ENCODE peak calls at places on chromosomes 4 and X, in four cellular contexts. K is H9, H is H1, T is neuronal stem cell. S is an unnamed sample.

GRCh38 chrX:15055146-15055930 is 182.1 kb downstream of the MOSPD2 start:
- DNase-seq in H (no peak), K (no peak), T (no peak), S (no peak)

GRCh38 chr4:184062769-184063168 is 154.9 kb downstream of the ENPP6 start:
- DNase-seq in H (no peak), T (no peak), K (no peak), S (no peak)

GRCh38 chr4:55411621-55412020 is 15.9 kb downstream of the TMEM165 start:
- DNase-seq in H (no peak), K (no peak), T (no peak), S (no peak)

GRCh38 chrX:154775611-154776349 is 13.1 kb downstream of the DKC1 start:
- DNase-seq in K (no peak), T (no peak), H (no peak), S (no peak)

GRCh38 chr4:184355857-184356256 is 118.5 kb downstream of the IRF2 start:
- DNase-seq in K (peak), T (no peak), H (peak), S (no peak)

GRCh38 chrX:40145670-40146470 is 48.1 kb upstream of the BCOR start:
- DNase-seq in T (no peak), H (no peak), K (no peak), S (peak)

GRCh38 chr4:1762264-1763010 is 30.7 kb upstream of the FGFR3 start:
- DNase-seq in H (no peak), T (no peak), K (no peak), S (no peak)

GRCh38 chr4:159075531-159075932 is 27.3 kb upstream of the RAPGEF2 start:
- DNase-seq in K (no peak), T (no peak), H (no peak), S (no peak)

GRCh38 chrX:12975999-12976558 is 1.2 kb downstream of the TMSB4X start:
- DNase-seq in H (no peak), T (peak), K (no peak), S (peak)

GRCh38 chr4:6221851-6222760 is 21.8 kb upstream of the JAKMIP1 start:
- DNase-seq in K (peak), H (peak), T (peak), S (no peak)

GRCh38 chr4:32106767-32107166 is 1386.6 kb downstream of the PCDH7 start:
- DNase-seq in K (no peak), H (no peak), T (no peak), S (no peak)

GRCh38 chr4:38704755-38705154 is 40.8 kb downstream of the KLF3 start:
- DNase-seq in K (no peak), H (no peak), T (no peak), S (no peak)

GRCh38 chr4:5051692-5052423 is 578 bp downstream of the STK32B start:
- DNase-seq in T (peak), H (peak), K (peak), S (peak)

GRCh38 chr4:165347647-165348569 is 20.4 kb downstream of the MSMO1 start:
- DNase-seq in H (no peak), K (no peak), T (no peak), S (no peak)

GRCh38 chr4:162408309-162408708 is 244.5 kb upstream of the FSTL5 start:
- DNase-seq in K (no peak), T (no peak), H (no peak), S (no peak)

DNA sequence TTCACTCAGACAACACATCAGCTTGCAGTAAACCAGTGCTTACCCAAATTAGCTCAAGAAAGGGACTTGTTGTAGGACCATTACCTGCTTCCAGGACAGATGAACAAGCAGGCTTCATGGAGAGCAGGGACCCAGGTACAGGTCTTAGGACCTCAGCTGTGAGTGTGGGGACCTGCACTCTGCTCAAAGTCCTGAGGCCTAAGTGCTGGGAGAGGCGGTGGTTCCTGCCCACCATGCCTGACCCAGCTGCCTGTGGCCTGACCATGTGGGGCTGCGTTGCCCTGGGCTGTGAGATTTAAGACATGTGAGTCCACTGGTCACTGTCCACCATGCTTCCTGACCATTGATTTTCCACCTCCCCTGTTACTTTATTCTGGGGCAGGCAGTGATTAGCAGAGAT is 140.2 kb downstream of the DCLK2 start:
- DNase-seq in T (no peak), H (no peak), K (no peak), S (no peak)
- H2BK15ac ChIP-seq in T (no peak), H (no peak), K (no peak), S (no peak)

DNA sequence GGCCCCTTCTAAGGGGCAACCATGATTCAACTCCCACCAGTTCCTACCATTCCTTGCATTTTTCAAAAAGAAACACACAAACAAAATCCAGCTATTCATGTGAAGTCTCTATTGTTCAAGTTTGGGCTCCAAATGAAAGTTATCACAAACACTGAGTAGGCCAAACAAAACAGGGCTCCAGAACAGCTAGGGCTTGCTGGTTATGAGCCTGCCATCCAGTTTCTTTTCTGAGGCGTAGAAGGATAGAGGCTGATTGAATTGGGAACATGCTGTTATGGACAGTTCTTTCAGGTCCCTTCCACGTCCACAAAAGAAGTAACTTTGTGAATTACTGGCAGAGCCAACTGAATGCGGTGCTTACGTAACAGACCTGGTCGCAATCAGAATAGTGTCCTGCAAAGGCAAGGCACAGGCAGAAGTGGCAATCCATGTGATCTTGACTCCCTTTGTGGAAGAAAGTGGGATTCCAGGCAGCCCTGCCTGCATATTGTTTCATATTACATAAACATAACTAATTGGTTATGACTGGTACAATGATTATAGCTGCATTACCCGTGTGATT is 244.5 kb downstream of the SCFD2 start:
- DNase-seq in T (no peak), H (no peak), K (no peak), S (no peak)
- H2BK12ac ChIP-seq in T (no peak), H (no peak), K (peak), S (peak)

GRCh38 chr4:48108309-48109073 is 25.6 kb downstream of the TXK start:
- DNase-seq in H (no peak), T (no peak), K (no peak), S (peak)
- H3K4ac ChIP-seq in H (no peak), T (no peak), K (no peak), S (no peak)

GRCh38 chrX:77910108-77910840 is at the start of gene ATP7A:
- DNase-seq in H (peak), K (peak), T (peak), S (peak)
- H2BK15ac ChIP-seq in H (no peak), K (no peak), T (no peak), S (no peak)

DNA sequence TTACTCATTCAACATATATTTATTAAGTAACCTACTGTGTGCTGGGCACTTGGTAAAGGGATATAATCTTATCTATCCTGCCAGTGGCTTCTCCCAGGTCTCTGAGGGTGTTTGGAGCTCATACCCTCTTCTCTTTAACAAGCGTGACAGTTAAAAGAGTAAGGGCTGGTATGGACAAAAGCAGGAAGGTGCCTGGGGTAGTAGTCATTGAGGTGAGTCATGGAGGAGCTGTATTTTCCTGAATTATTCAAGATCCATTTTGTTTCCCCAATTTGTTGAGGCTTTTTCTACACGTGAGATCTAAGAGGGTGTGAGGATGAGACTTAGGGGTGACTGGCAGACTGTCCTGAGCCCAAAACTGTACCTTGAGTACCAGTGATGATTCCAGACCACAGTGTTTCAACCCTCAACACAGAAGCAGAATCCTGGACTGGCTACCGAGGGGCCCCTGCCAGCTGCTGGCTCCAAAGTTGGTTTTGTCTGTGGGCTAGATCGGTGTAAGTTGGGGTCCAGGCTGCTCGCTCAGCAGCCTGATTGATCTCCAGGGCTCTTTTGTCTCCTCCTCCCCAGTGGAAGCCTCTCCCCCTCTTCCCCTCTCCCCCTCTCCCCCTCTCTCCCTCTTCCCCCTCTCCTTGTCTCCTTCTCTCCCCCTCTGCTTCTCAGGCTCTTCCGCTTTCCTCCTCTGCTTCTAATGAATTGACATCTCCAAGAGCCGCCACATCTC is at the start of gene DRP2:
- DNase-seq in T (no peak), H (peak), K (no peak), S (peak)
- H2BK12ac ChIP-seq in T (no peak), H (no peak), K (no peak), S (no peak)

GRCh38 chr4:3313556-3314228 is 20.9 kb downstream of the RGS12 start:
- DNase-seq in T (no peak), K (peak), H (no peak), S (no peak)

GRCh38 chr4:3314706-3315260 is 22.0 kb downstream of the RGS12 start:
- DNase-seq in K (peak), T (no peak), H (no peak), S (no peak)

GRCh38 chr4:3316146-3316545 is 23.3 kb downstream of the RGS12 start:
- DNase-seq in K (peak), T (no peak), H (no peak), S (no peak)

GRCh38 chr4:3317011-3317655 is 24.3 kb downstream of the RGS12 start:
- DNase-seq in H (no peak), K (peak), T (no peak), S (no peak)

GRCh38 chr4:3315566-3315965 is 22.7 kb downstream of the RGS12 start:
- DNase-seq in H (no peak), T (no peak), K (peak), S (no peak)
- H3K4ac ChIP-seq in H (no peak), T (no peak), K (no peak), S (no peak)

DNA sequence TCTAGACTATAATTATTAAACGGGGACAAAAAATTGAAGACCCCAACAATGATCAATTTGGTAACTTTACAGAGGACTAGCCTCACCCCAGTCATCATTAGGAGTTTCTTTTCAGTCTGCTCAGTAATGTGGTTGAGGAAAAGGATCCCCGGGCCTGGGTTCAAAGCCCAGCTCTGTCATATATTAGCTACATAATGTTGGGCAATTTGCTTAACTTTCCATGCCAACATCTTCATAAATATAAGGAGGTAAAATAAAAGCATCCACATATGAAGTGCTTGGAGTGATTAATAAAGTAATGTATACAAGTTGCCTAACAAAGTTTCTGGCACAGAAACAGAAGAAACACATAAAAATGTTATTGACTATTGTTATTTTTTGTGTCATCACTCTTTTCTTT is 53.4 kb upstream of the ANTXR2 start:
- DNase-seq in K (no peak), T (no peak), H (no peak), S (no peak)
- H2BK15ac ChIP-seq in K (no peak), T (no peak), H (no peak), S (no peak)

GRCh38 chrX:7216981-7217587 is 69.1 kb upstream of the PUDP start:
- DNase-seq in K (no peak), T (no peak), H (no peak), S (no peak)

GRCh38 chrX:7218321-7219152 is 70.6 kb upstream of the PUDP start:
- DNase-seq in K (no peak), T (no peak), H (no peak), S (no peak)

GRCh38 chrX:7223271-7223670 is 75.3 kb upstream of the PUDP start:
- DNase-seq in K (no peak), H (no peak), T (no peak), S (no peak)

GRCh38 chrX:7215842-7216241 is 67.9 kb upstream of the PUDP start:
- DNase-seq in H (no peak), T (no peak), K (no peak), S (no peak)

GRCh38 chrX:7219153-7219705 is 71.3 kb upstream of the PUDP start:
- DNase-seq in T (no peak), H (no peak), K (no peak), S (no peak)
- H2BK12ac ChIP-seq in T (no peak), H (no peak), K (no peak), S (no peak)

DNA sequence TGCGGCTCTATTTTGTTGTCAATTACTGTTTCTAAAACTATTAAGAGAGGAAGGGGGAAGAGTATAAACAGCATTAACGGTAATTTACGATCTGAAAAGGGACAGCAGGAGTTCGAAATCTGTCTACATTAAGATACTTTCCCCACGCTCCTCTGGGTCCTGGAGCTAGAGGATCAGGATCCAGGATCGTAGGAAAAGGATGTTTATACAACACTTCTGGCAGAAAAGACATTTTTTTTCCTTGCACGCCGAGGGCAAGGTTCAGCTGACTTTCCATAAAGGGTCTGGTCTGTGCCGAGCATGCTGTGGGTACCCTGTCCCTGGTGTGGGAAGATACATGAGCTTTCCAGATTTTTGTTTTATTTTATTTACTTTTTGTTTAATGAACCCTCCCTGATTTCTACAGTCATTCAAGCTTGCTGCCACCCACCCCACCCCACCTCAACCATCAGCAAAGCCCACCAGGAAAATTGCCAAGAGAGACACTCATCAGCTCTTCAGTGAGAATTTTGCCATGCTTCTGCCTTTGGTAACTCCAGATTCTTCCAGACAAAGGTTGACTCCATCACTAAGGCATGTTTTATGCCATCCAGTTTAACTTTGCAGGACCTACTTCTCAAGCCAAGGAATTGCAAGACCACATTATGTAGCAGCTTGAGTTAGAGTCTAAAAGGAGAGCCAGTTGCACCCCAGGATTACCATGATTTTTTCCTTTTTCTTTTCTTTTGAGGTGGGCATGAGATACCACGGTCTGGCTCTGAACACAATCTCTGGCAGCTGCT is 188.1 kb downstream of the QDPR start:
- DNase-seq in H (no peak), T (no peak), K (no peak), S (peak)
- H3K4ac ChIP-seq in H (no peak), T (no peak), K (no peak), S (no peak)